ENCODE peak calls at places on chromosome 9, in six cellular contexts. E is heart left ventricle; S is stomach; Y is CD8-positive, alpha-beta T cell; Q is PC-9; K is A549. N is an unnamed sample.

GRCh38 chr9:135060461-135061116 is 26.9 kb upstream of the OLFM1 start:
- DNase-seq in E (no peak), S (no peak), Y (no peak), Q (no peak), K (no peak), N (no peak)

GRCh38 chr9:109916316-109916715 is 136.3 kb downstream of the PALM2AKAP2 start:
- DNase-seq in E (no peak), S (no peak), Y (no peak), Q (no peak), K (no peak), N (no peak)

GRCh38 chr9:21709464-21710058 is 92.9 kb upstream of the MTAP start:
- DNase-seq in E (no peak), S (peak; percentile 72), Y (peak; percentile 70), Q (no peak), K (peak; percentile 74), N (no peak)

GRCh38 chr9:99029083-99029482 is 75.8 kb upstream of the TGFBR1 start:
- DNase-seq in E (no peak), S (no peak), Y (no peak), Q (no peak), K (no peak), N (no peak)

GRCh38 chr9:109286981-109287380 is 33.9 kb downstream of the EPB41L4B start:
- DNase-seq in E (no peak), S (no peak), Y (no peak), Q (no peak), K (no peak), N (no peak)

GRCh38 chr9:124293712-124294504 is 36.2 kb downstream of the NEK6 start:
- DNase-seq in E (no peak), S (no peak), Y (no peak), Q (peak; percentile 38), K (no peak), N (no peak)

GRCh38 chr9:37197158-37198033 is 77.0 kb downstream of the ZCCHC7 start:
- DNase-seq in E (no peak), S (no peak), Y (no peak), Q (no peak), K (no peak), N (no peak)

GRCh38 chr9:104907278-104907951 is 20.5 kb downstream of the ABCA1 start:
- DNase-seq in E (peak; percentile 31), S (no peak), Y (no peak), Q (no peak), K (peak; percentile 28), N (no peak)

GRCh38 chr9:121809356-121810050 is 158.1 kb downstream of the DAB2IP start:
- DNase-seq in E (no peak), S (no peak), Y (no peak), Q (no peak), K (no peak), N (no peak)

GRCh38 chr9:16485155-16485554 is 385.3 kb downstream of the BNC2 start:
- DNase-seq in E (no peak), S (no peak), Y (no peak), Q (no peak), K (no peak), N (no peak)

GRCh38 chr9:88775559-88775958 is 215.7 kb upstream of the S1PR3 start:
- DNase-seq in E (no peak), S (no peak), Y (no peak), Q (no peak), K (peak; percentile 87), N (no peak)

GRCh38 chr9:127972316-127972871 is 8.4 kb downstream of the EEIG1 start:
- DNase-seq in E (peak; percentile 59), S (no peak), Y (peak; percentile 21), Q (no peak), K (no peak), N (peak; percentile 41)
- H3K4me3 ChIP-seq in E (no peak overlapping the region), S (peak overlapping the region; percentile 91), Y (peak overlapping the region; percentile 73), Q (no peak overlapping the region), K (no peak overlapping the region), N (no peak overlapping the region)

GRCh38 chr9:113579270-113580040 is 115.9 kb downstream of the RGS3 start:
- DNase-seq in E (peak; percentile 63), S (peak; percentile 47), Y (peak; percentile 41), Q (peak; percentile 33), K (no peak), N (peak; percentile 75)

GRCh38 chr9:113577525-113578261 is 114.2 kb downstream of the RGS3 start:
- DNase-seq in E (no peak), S (no peak), Y (no peak), Q (peak; percentile 44), K (no peak), N (no peak)

GRCh38 chr9:113580041-113580953 is 116.8 kb downstream of the RGS3 start:
- DNase-seq in E (peak; percentile 75), S (peak; percentile 93), Y (peak; percentile 69), Q (peak; percentile 93), K (no peak), N (peak; percentile 92)

GRCh38 chr9:113578279-113578865 is 114.8 kb downstream of the RGS3 start:
- DNase-seq in E (no peak), S (no peak), Y (no peak), Q (no peak), K (no peak), N (no peak)

GRCh38 chr9:113578877-113579269 is 115.3 kb downstream of the RGS3 start:
- DNase-seq in E (no peak), S (peak; percentile 73), Y (peak; percentile 90), Q (peak; percentile 92), K (peak; percentile 65), N (peak; percentile 76)
- H3K4me1 ChIP-seq in E (peaks cover 94% of the 10 kb centered on the region), S (peaks cover 89% of the 10 kb centered on the region), Y (peaks cover 57% of the 10 kb centered on the region), Q (peaks cover 73% of the 10 kb centered on the region), K (peaks cover 46% of the 10 kb centered on the region), N (peaks cover 46% of the 10 kb centered on the region)

GRCh38 chr9:35909687-35910612 is 660 bp downstream of the SPAAR start:
- DNase-seq in E (peak; percentile 54), S (no peak), Y (no peak), Q (no peak), K (no peak), N (peak; percentile 57)

GRCh38 chr9:35912791-35913400 is 3.6 kb downstream of the SPAAR start:
- DNase-seq in E (no peak), S (no peak), Y (no peak), Q (no peak), K (no peak), N (no peak)

GRCh38 chr9:35911690-35912089 is 2.4 kb downstream of the SPAAR start:
- DNase-seq in E (peak; percentile 32), S (no peak), Y (no peak), Q (no peak), K (no peak), N (no peak)

GRCh38 chr9:35909274-35909673 is at the start of gene SPAAR:
- DNase-seq in E (peak; percentile 53), S (no peak), Y (no peak), Q (no peak), K (no peak), N (no peak)

DNA sequence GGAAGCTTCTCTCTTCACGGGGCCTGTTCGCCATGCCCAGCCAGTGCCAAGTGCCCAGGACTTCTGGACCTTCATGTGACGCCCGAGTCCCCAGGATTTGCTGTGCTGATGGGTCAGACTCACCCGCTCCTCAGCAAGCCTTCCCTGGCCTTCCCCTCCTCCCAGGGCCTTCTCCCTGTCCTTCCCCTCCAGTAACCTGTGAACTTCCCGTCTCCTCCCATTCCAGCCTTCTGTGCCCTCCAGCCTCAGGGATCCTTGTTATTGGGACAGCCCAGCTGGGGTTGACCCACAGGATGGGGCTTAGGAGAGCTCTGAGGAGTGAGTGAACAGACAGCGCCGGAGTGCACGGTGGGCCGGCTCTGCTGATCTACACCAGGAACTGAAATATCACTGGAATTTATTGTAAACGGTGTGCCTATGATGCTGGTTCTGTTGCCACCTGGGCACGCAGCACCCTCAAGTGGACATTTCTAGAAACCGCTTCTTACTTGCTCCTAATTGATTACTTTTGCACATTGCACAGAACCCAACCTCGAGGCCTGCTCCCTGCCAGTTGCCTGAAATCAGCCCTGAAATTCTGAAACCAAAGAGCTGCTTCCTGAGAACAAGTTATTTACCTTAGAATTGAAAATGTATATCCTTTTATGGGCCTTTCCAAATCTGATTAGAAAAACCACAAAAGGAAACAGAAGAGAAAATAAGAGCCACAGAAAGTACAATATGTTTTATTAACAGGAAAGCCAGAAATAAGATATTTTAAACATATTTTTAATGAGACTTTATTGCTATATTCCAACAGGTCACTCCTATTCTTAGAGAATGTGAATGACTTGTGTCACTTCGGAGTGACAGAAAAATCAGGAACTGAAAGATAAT is 1.6 kb downstream of the SPAAR start:
- DNase-seq in E (peak; percentile 48), S (peak; percentile 61), Y (peak; percentile 39), Q (peak; percentile 39), K (peak; percentile 82), N (peak; percentile 74)
- H3K4me3 ChIP-seq in E (peak overlapping the region; percentile 41), S (no peak overlapping the region), Y (no peak overlapping the region), Q (no peak overlapping the region), K (no peak overlapping the region), N (no peak overlapping the region)

GRCh38 chr9:132242621-132243155 is 80.8 kb downstream of the NTNG2 start:
- DNase-seq in E (no peak), S (no peak), Y (no peak), Q (no peak), K (no peak), N (no peak)
- H3K4me1 ChIP-seq in E (peaks cover 44% of the 10 kb centered on the region), S (peaks cover 46% of the 10 kb centered on the region), Y (peaks cover 14% of the 10 kb centered on the region), Q (no peaks in the 10 kb centered on the region), K (peaks cover 12% of the 10 kb centered on the region), N (peaks cover 3% of the 10 kb centered on the region)

DNA sequence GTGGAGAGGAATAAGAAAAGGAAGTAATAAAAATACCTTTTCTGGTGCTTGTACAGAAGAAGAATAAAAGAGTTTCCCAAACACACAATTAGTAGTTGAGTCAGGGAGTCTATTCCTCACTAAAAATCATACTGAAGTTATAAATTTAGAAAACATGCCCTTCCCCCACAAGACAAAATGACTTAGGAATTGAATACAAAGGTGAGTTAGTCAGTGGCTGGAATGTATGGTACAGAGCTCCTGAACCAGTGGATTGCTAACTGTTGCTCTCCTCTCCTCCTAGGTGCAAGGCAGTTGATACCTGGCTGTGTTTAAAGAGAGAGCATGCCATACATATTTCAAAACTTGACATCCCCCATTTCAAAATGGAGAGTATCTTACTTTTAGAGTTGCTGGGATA is 1.9 kb downstream of the GDA start:
- DNase-seq in E (no peak), S (no peak), Y (no peak), Q (no peak), K (no peak), N (no peak)
- H3K4me3 ChIP-seq in E (no peak overlapping the region), S (no peak overlapping the region), Y (no peak overlapping the region), Q (peak overlapping the region; percentile 68), K (no peak overlapping the region), N (no peak overlapping the region)

GRCh38 chr9:751137-752051 is 90.1 kb upstream of the DMRT1 start:
- DNase-seq in E (no peak), S (no peak), Y (no peak), Q (peak; percentile 2), K (no peak), N (no peak)

GRCh38 chr9:752681-753200 is 88.8 kb upstream of the DMRT1 start:
- DNase-seq in E (no peak), S (no peak), Y (no peak), Q (no peak), K (no peak), N (no peak)

GRCh38 chr9:755454-756381 is 85.8 kb upstream of the DMRT1 start:
- DNase-seq in E (no peak), S (no peak), Y (no peak), Q (peak; percentile 8), K (peak; percentile 43), N (no peak)

GRCh38 chr9:752201-752600 is 89.3 kb upstream of the DMRT1 start:
- DNase-seq in E (no peak), S (no peak), Y (no peak), Q (peak; percentile 20), K (no peak), N (no peak)

GRCh38 chr9:754150-754931 is 87.2 kb upstream of the DMRT1 start:
- DNase-seq in E (no peak), S (no peak), Y (no peak), Q (no peak), K (no peak), N (no peak)
- H3K4me1 ChIP-seq in E (peaks cover 38% of the 10 kb centered on the region), S (peaks cover 36% of the 10 kb centered on the region), Y (peaks cover 15% of the 10 kb centered on the region), Q (peaks cover 16% of the 10 kb centered on the region), K (peaks cover 28% of the 10 kb centered on the region), N (peaks cover 10% of the 10 kb centered on the region)

GRCh38 chr9:125646222-125647100 is 60.5 kb downstream of the MAPKAP1 start:
- DNase-seq in E (no peak), S (no peak), Y (no peak), Q (no peak), K (no peak), N (no peak)
- H3K4me3 ChIP-seq in E (peak overlapping the region; percentile 11), S (peak overlapping the region; percentile 29), Y (peak overlapping the region; percentile 18), Q (no peak overlapping the region), K (no peak overlapping the region), N (no peak overlapping the region)

N was measured in mucosa of descending colon.